ENCODE peak calls at places on chromosomes 4 and X, in eight cellular contexts. C is GM20000; T is fibroblast of mammary gland; Y is hippocampal formation; O is GM12865; K is stimulated activated CD8-positive, alpha-beta memory T cell treated with anti-CD3 and anti-CD28 coated beads, Interleukin-7, amount 100 ng/mL, for 1 hour; E is HTR-8/SVneo; J is posterior vena cava. D is an unnamed sample.

GRCh38 chr4:185811509-185812364 is at the start of gene SORBS2:
- DNase-seq in C (peak), O (peak), K (no peak), J (no peak), T (peak), Y (peak), E (no peak), D (peak)

GRCh38 chr4:7339751-7340552 is 94.8 kb downstream of the PSAPL1 start:
- DNase-seq in C (no peak), Y (no peak), T (no peak), O (no peak), K (no peak), J (peak), E (no peak), D (no peak)

GRCh38 chrX:40003071-40003981 is 94.4 kb downstream of the BCOR start:
- DNase-seq in T (no peak), K (no peak), Y (no peak), O (no peak), E (no peak), J (no peak), C (no peak), D (no peak)

GRCh38 chr4:35939746-35940145 is 304.6 kb downstream of the ARAP2 start:
- DNase-seq in Y (no peak), O (peak), C (no peak), J (no peak), K (no peak), E (no peak), T (no peak), D (no peak)

GRCh38 chr4:39527296-39528055 is at the start of gene UGDH:
- DNase-seq in T (peak), E (peak), C (peak), K (peak), J (peak), Y (peak), O (peak), D (peak)

GRCh38 chr4:8838911-8839431 is 32.7 kb downstream of the HMX1 start:
- DNase-seq in T (no peak), E (no peak), O (no peak), K (no peak), Y (no peak), J (peak), C (no peak), D (no peak)

GRCh38 chrX:44874481-44875184 is 1.6 kb downstream of the KDM6A start:
- DNase-seq in T (peak), O (peak), K (no peak), C (peak), J (no peak), Y (no peak), E (peak), D (no peak)

GRCh38 chr4:145937990-145938611 is 522 bp downstream of the ZNF827 start:
- DNase-seq in C (peak), K (peak), T (peak), O (peak), E (peak), Y (no peak), J (no peak), D (no peak)

GRCh38 chr4:156829194-156829593 is 142.4 kb downstream of the PDGFC start:
- DNase-seq in E (no peak), C (no peak), K (no peak), O (no peak), T (peak), J (no peak), Y (no peak), D (no peak)

GRCh38 chr4:8846046-8846720 is 25.5 kb downstream of the HMX1 start:
- DNase-seq in K (no peak), Y (no peak), C (no peak), E (no peak), T (no peak), J (peak), O (no peak), D (no peak)

GRCh38 chr4:3451956-3452355 is 10.2 kb downstream of the HGFAC start:
- DNase-seq in E (no peak), K (no peak), Y (no peak), T (peak), J (no peak), C (no peak), O (no peak), D (no peak)

D was measured in NCI-H460.